ENCODE peak calls at places on chromosomes 16 and 17, in five cellular contexts. T, L, H, Q and S are unnamed samples.

GRCh38 chr17:31431795-31432658 is 40.6 kb downstream of the RAB11FIP4 start:
- DNase-seq in T (no peak), L (no peak), H (no peak), Q (no peak), S (no peak)

GRCh38 chr17:38872671-38873385 is 3.0 kb downstream of the LASP1 start:
- DNase-seq in T (no peak), L (no peak), H (no peak), Q (peak), S (no peak)

GRCh38 chr16:2006317-2006716 is 3.3 kb downstream of the ZNF598 start:
- DNase-seq in T (no peak), L (no peak), H (no peak), Q (no peak), S (no peak)

GRCh38 chr17:51015145-51015558 is 105.5 kb downstream of the SPAG9 start:
- DNase-seq in T (no peak), L (no peak), H (no peak), Q (no peak), S (no peak)

GRCh38 chr16:22948058-22948602 is 134.2 kb downstream of the HS3ST2 start:
- DNase-seq in T (no peak), L (no peak), H (peak), Q (no peak), S (no peak)

GRCh38 chr17:7922499-7923289 is 6.6 kb upstream of the RNF227 start:
- DNase-seq in T (peak), L (peak), H (peak), Q (peak), S (peak)

GRCh38 chr16:48959204-48959603 is 322.4 kb downstream of the CBLN1 start:
- DNase-seq in T (no peak), L (no peak), H (no peak), Q (no peak), S (no peak)

GRCh38 chr16:80319181-80319580 is 221.6 kb upstream of the DYNLRB2 start:
- DNase-seq in T (no peak), L (no peak), H (no peak), Q (no peak), S (no peak)

GRCh38 chr17:80961931-80962330 is 29.7 kb upstream of the CHMP6 start:
- DNase-seq in T (no peak), L (no peak), H (no peak), Q (no peak), S (no peak)

GRCh38 chr17:76515291-76515949 is 14.2 kb upstream of the RHBDF2 start:
- DNase-seq in T (no peak), L (peak), H (peak), Q (peak), S (peak)

GRCh38 chr17:48012151-48012520 is 25.5 kb downstream of the COPZ2 start:
- DNase-seq in T (no peak), L (no peak), H (no peak), Q (peak), S (peak)

GRCh38 chr17:4559851-4560820 is at the start of gene GGT6:
- DNase-seq in T (peak), L (no peak), H (no peak), Q (peak), S (no peak)

GRCh38 chr17:27782791-27783206 is 17.5 kb downstream of the NOS2 start:
- DNase-seq in T (no peak), L (peak), H (no peak), Q (no peak), S (no peak)

GRCh38 chr17:53765129-53765528 is 57.6 kb upstream of the KIF2B start:
- DNase-seq in T (no peak), L (no peak), H (no peak), Q (no peak), S (no peak)

GRCh38 chr17:74859439-74860228 is at the start of gene GRIN2C:
- DNase-seq in T (no peak), L (no peak), H (no peak), Q (no peak), S (no peak)

GRCh38 chr16:58684354-58685083 is at the start of gene SLC38A7:
- DNase-seq in T (peak), L (peak), H (peak), Q (peak), S (peak)

GRCh38 chr16:21100447-21100846 is 50.2 kb downstream of the DNAH3 start:
- DNase-seq in T (no peak), L (no peak), H (no peak), Q (no peak), S (no peak)

GRCh38 chr17:14701901-14702300 is 401.0 kb downstream of the HS3ST3B1 start:
- DNase-seq in T (no peak), L (no peak), H (no peak), Q (no peak), S (no peak)

GRCh38 chr17:1362065-1362848 is 37.8 kb downstream of the YWHAE start:
- DNase-seq in T (no peak), L (no peak), H (no peak), Q (no peak), S (peak)

GRCh38 chr17:78934681-78935418 is 9.7 kb upstream of the TIMP2 start:
- DNase-seq in T (no peak), L (no peak), H (no peak), Q (no peak), S (no peak)

GRCh38 chr17:78937561-78937960 is 12.4 kb upstream of the TIMP2 start:
- DNase-seq in T (no peak), L (no peak), H (no peak), Q (no peak), S (no peak)

GRCh38 chr17:78933025-78933958 is 8.1 kb upstream of the TIMP2 start:
- DNase-seq in T (no peak), L (peak), H (peak), Q (peak), S (peak)

GRCh38 chr17:78935419-78936323 is 10.5 kb upstream of the TIMP2 start:
- DNase-seq in T (no peak), L (peak), H (peak), Q (peak), S (peak)

DNA sequence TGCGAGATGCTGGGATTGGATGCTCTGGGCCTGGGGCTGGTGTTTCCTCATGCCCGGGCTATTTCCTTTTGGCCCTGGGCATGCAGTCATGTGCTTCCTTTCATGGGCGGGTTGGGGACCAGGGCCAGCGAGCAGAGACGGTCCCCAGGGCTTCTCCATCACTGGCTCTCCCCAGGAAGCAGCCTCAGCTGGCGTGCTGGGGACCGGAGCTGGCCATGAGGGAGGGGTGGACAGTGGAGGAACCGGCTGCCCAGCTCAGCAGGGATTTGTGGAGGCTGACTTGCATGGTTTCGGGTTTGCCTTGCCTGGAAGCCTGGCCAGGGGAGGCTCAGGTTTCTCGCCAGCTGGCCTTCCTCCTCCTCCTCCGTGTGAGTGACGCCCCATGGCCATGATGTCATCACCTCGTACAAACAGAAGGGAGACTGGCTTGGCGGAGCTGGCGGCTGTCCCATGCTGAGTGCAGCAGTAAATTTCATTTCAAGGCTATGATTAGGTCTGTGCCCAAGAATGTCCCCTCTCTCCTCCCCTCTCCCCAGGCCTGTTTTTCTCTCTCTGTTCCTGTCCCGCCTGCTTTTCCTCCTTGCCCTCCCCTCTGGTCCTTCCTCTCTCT is 8.9 kb upstream of the TIMP2 start:
- DNase-seq in T (peak), L (peak), H (peak), Q (peak), S (peak)
- H3K4me3 ChIP-seq in T (no peak), L (no peak), H (no peak), Q (peak), S (no peak)

DNA sequence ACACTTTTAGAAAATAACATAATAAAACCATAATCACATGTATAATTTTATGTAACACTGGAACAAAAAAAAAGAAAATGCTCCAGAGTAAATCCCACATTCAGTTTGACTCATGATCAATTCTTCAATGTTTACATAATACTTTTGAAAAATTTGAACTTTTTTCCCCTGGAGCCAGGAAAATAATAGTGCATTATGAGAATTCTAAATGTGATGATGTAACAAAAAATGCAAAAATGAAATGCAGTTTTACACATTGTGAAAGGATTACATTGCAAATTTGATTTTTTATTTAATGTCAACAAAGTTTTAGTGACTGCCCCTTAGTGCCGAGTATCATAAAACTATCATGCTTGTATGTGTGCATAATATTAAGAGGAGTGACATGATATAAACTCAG is 238.3 kb downstream of the CDH8 start:
- DNase-seq in T (no peak), L (no peak), H (no peak), Q (no peak), S (no peak)
- TF ChIP-seq POLR2A in T (no peak), L (no peak), H (no peak), Q (no peak), S (no peak)

DNA sequence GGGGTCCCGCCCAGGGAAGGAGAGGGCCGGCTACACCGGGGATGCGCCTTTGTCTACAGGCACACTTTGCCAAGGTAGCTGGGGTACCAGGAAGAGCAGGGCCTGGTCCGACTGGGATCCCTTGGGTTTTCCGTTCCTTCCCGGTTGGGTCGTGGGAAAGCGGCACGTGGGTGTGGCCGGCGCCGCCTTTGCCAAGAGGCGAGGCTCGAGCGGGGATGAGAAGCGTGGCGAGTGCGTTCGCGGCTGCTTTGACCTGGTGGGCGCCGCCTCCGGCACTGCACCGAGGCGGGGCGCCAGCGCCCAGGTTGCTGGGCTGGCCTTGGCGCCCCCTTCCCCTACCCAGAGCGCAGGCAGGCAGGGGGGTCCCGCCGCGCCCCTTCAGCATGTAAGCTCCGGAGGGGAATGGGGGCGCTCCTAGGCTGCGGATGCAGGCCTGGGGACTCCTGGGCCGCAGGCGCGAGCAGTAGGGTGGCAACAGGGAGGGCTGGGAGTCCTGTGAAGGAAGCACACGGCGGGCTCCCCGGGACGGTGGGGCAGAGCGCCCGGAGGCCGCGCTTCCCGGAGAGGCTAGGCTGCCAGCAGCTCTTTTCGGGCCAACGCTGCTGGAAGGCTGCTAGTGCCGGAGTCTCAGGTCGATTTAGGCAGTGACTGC is 2.0 kb downstream of the HAS3 start:
- DNase-seq in T (no peak), L (no peak), H (no peak), Q (peak), S (no peak)
- H3K27ac ChIP-seq in T (no peak), L (no peak), H (no peak), Q (no peak), S (no peak)

GRCh38 chr16:64307431-64307830 is 814.4 kb downstream of the CDH11 start:
- DNase-seq in T (no peak), L (no peak), H (no peak), Q (no peak), S (no peak)
- H3K4me3 ChIP-seq in T (no peak), L (no peak), H (no peak), Q (no peak), S (no peak)

DNA sequence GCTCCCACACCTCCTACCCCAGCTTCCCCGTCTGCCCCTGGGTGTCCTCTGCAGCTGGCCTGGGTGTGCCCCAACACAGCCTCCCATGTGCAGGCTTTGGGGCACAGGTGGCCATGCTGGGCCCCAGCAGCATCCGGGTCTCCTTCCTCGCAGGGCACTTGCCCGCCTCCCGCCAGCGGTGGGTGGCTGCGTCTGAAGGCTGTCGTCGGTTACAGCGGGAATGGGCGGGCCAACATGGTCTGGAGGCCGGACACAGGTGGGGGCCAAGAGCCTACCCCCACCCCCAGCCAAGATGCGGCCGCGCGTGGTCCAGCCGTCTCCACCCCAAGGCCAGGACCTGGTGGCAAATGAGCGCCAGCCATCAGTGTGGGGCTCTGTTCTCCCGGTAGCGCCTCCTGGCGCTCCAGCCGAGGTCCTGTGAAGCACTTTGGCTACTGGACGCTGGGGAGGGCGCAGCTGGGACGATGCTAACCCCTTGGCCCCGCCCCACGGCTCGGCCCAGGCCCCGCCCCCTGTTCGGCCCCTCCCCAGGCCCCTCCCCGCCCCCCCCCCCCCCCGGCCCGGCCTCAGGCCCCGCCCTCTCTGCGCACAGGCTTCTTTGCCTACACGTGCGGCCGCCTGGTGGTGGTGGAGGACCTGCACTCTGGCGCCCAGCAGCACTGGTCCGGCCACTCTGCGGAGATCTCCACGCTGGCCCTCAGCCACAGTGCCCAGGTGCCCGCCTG is 7.3 kb upstream of the RHOT2 start:
- DNase-seq in T (peak), L (peak), H (peak), Q (peak), S (peak)
- TF ChIP-seq POLR2A in T (peak), L (peak), H (peak), Q (no peak), S (no peak)

GRCh38 chr17:28892024-28892423 is 5.5 kb downstream of the FLOT2 start:
- DNase-seq in T (no peak), L (no peak), H (no peak), Q (no peak), S (no peak)

GRCh38 chr17:28889996-28890395 is 7.5 kb downstream of the FLOT2 start:
- DNase-seq in T (no peak), L (no peak), H (no peak), Q (no peak), S (no peak)

GRCh38 chr17:28888832-28889231 is 8.7 kb downstream of the FLOT2 start:
- DNase-seq in T (no peak), L (no peak), H (no peak), Q (no peak), S (no peak)

GRCh38 chr17:28887871-28888471 is 9.6 kb downstream of the FLOT2 start:
- DNase-seq in T (no peak), L (no peak), H (no peak), Q (no peak), S (no peak)

DNA sequence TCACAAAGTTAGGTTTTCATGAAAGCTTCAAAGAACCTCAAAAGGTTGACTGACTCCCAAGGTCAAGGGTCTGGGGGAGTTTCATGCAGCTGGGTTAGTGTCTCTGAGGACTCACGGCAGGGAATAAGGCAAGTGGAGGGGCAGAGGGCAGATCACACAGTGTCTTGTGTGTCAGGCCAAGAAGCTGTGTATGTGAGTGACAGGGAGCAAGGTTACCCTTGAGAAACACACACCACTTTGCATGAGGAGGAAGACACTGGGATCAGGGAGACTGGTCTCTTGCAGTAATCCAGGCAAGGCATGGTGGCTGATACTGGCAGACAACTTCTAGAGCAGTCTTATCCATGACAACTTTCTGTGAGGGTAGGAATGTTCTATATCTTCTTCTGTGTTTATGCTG is 6.3 kb downstream of the FLOT2 start:
- DNase-seq in T (no peak), L (no peak), H (no peak), Q (no peak), S (no peak)
- H3K27ac ChIP-seq in T (no peak), L (no peak), H (peak), Q (no peak), S (no peak)